ENCODE peak calls at places on chromosomes 5 and 9, in eight cellular contexts. One of them, this sample, is unnamed.

GRCh38 chr9:93205045-93205768 is 21.3 kb downstream of the WNK2 start:
- DNase-seq in coronary artery: peak
- DNase-seq in type B pancreatic cell: no peak
- DNase-seq in Calu3: no peak
- DNase-seq in T-helper 22 cell: no peak
- DNase-seq in stimulated activated CD4-positive, alpha-beta T cell treated with anti-CD3 and anti-CD28 coated beads, Interleukin-2, amount 100 ng/mL, for 24 hours: no peak
- DNase-seq in T-helper 2 cell: no peak
- DNase-seq in AG04450: no peak
- DNase-seq in this sample: no peak

GRCh38 chr9:69980041-69980440 is 63.6 kb upstream of the MAMDC2 start:
- DNase-seq in coronary artery: no peak
- DNase-seq in stimulated activated CD4-positive, alpha-beta T cell treated with anti-CD3 and anti-CD28 coated beads, Interleukin-2, amount 100 ng/mL, for 24 hours: no peak
- DNase-seq in T-helper 2 cell: no peak
- DNase-seq in type B pancreatic cell: no peak
- DNase-seq in AG04450: no peak
- DNase-seq in Calu3: no peak
- DNase-seq in T-helper 22 cell: no peak
- DNase-seq in this sample: no peak

GRCh38 chr5:42636425-42636824 is 120.2 kb upstream of the CCDC152 start:
- DNase-seq in coronary artery: no peak
- DNase-seq in AG04450: no peak
- DNase-seq in T-helper 22 cell: no peak
- DNase-seq in type B pancreatic cell: no peak
- DNase-seq in T-helper 2 cell: no peak
- DNase-seq in stimulated activated CD4-positive, alpha-beta T cell treated with anti-CD3 and anti-CD28 coated beads, Interleukin-2, amount 100 ng/mL, for 24 hours: no peak
- DNase-seq in Calu3: no peak
- DNase-seq in this sample: no peak

GRCh38 chr9:123548749-123549545 is 192.9 kb downstream of the CRB2 start:
- DNase-seq in T-helper 2 cell: no peak
- DNase-seq in AG04450: no peak
- DNase-seq in coronary artery: no peak
- DNase-seq in T-helper 22 cell: no peak
- DNase-seq in Calu3: no peak
- DNase-seq in stimulated activated CD4-positive, alpha-beta T cell treated with anti-CD3 and anti-CD28 coated beads, Interleukin-2, amount 100 ng/mL, for 24 hours: peak
- DNase-seq in type B pancreatic cell: no peak
- DNase-seq in this sample: no peak

GRCh38 chr5:138662599-138662998 is 87.4 kb upstream of the HSPA9 start:
- DNase-seq in T-helper 22 cell: no peak
- DNase-seq in stimulated activated CD4-positive, alpha-beta T cell treated with anti-CD3 and anti-CD28 coated beads, Interleukin-2, amount 100 ng/mL, for 24 hours: peak
- DNase-seq in coronary artery: no peak
- DNase-seq in AG04450: no peak
- DNase-seq in type B pancreatic cell: no peak
- DNase-seq in T-helper 2 cell: peak
- DNase-seq in Calu3: no peak
- DNase-seq in this sample: no peak

GRCh38 chr5:85604378-85604777 is 1013.4 kb upstream of the COX7C start:
- DNase-seq in type B pancreatic cell: no peak
- DNase-seq in Calu3: no peak
- DNase-seq in T-helper 22 cell: no peak
- DNase-seq in coronary artery: no peak
- DNase-seq in T-helper 2 cell: no peak
- DNase-seq in stimulated activated CD4-positive, alpha-beta T cell treated with anti-CD3 and anti-CD28 coated beads, Interleukin-2, amount 100 ng/mL, for 24 hours: no peak
- DNase-seq in AG04450: no peak
- DNase-seq in this sample: no peak

GRCh38 chr9:133304477-133305377 is 29.7 kb upstream of the ABO start:
- DNase-seq in type B pancreatic cell: peak
- DNase-seq in Calu3: no peak
- DNase-seq in coronary artery: peak
- DNase-seq in AG04450: no peak
- DNase-seq in T-helper 2 cell: no peak
- DNase-seq in stimulated activated CD4-positive, alpha-beta T cell treated with anti-CD3 and anti-CD28 coated beads, Interleukin-2, amount 100 ng/mL, for 24 hours: no peak
- DNase-seq in T-helper 22 cell: no peak
- DNase-seq in this sample: no peak

GRCh38 chr5:54533541-54534179 is 16.1 kb downstream of the SNX18 start:
- DNase-seq in coronary artery: no peak
- DNase-seq in T-helper 2 cell: no peak
- DNase-seq in AG04450: no peak
- DNase-seq in T-helper 22 cell: no peak
- DNase-seq in type B pancreatic cell: no peak
- DNase-seq in stimulated activated CD4-positive, alpha-beta T cell treated with anti-CD3 and anti-CD28 coated beads, Interleukin-2, amount 100 ng/mL, for 24 hours: no peak
- DNase-seq in Calu3: no peak
- DNase-seq in this sample: no peak

GRCh38 chr5:2750026-2750757 is 1.3 kb downstream of the IRX2 start:
- DNase-seq in type B pancreatic cell: no peak
- DNase-seq in Calu3: no peak
- DNase-seq in coronary artery: peak
- DNase-seq in T-helper 22 cell: no peak
- DNase-seq in stimulated activated CD4-positive, alpha-beta T cell treated with anti-CD3 and anti-CD28 coated beads, Interleukin-2, amount 100 ng/mL, for 24 hours: no peak
- DNase-seq in AG04450: no peak
- DNase-seq in T-helper 2 cell: no peak
- DNase-seq in this sample: no peak

GRCh38 chr5:95966005-95966404 is 4.4 kb upstream of the ELL2 start:
- DNase-seq in T-helper 22 cell: no peak
- DNase-seq in T-helper 2 cell: no peak
- DNase-seq in AG04450: no peak
- DNase-seq in stimulated activated CD4-positive, alpha-beta T cell treated with anti-CD3 and anti-CD28 coated beads, Interleukin-2, amount 100 ng/mL, for 24 hours: no peak
- DNase-seq in coronary artery: no peak
- DNase-seq in Calu3: no peak
- DNase-seq in type B pancreatic cell: no peak
- DNase-seq in this sample: no peak

GRCh38 chr9:129932303-129933151 is 97.3 kb downstream of the USP20 start:
- DNase-seq in AG04450: no peak
- DNase-seq in stimulated activated CD4-positive, alpha-beta T cell treated with anti-CD3 and anti-CD28 coated beads, Interleukin-2, amount 100 ng/mL, for 24 hours: no peak
- DNase-seq in T-helper 22 cell: no peak
- DNase-seq in type B pancreatic cell: no peak
- DNase-seq in T-helper 2 cell: no peak
- DNase-seq in coronary artery: no peak
- DNase-seq in Calu3: no peak
- DNase-seq in this sample: no peak

GRCh38 chr5:133130387-133131118 is 78.7 kb downstream of the HSPA4 start:
- DNase-seq in type B pancreatic cell: no peak
- DNase-seq in T-helper 2 cell: no peak
- DNase-seq in AG04450: no peak
- DNase-seq in coronary artery: no peak
- DNase-seq in stimulated activated CD4-positive, alpha-beta T cell treated with anti-CD3 and anti-CD28 coated beads, Interleukin-2, amount 100 ng/mL, for 24 hours: no peak
- DNase-seq in Calu3: no peak
- DNase-seq in T-helper 22 cell: no peak
- DNase-seq in this sample: no peak

GRCh38 chr5:76040806-76041205 is 42.4 kb upstream of the SV2C start:
- DNase-seq in Calu3: no peak
- DNase-seq in stimulated activated CD4-positive, alpha-beta T cell treated with anti-CD3 and anti-CD28 coated beads, Interleukin-2, amount 100 ng/mL, for 24 hours: no peak
- DNase-seq in AG04450: no peak
- DNase-seq in coronary artery: no peak
- DNase-seq in T-helper 2 cell: no peak
- DNase-seq in type B pancreatic cell: no peak
- DNase-seq in T-helper 22 cell: no peak
- DNase-seq in this sample: no peak

GRCh38 chr9:37775216-37775919 is 9.5 kb downstream of the EXOSC3 start:
- DNase-seq in T-helper 22 cell: no peak
- DNase-seq in T-helper 2 cell: no peak
- DNase-seq in stimulated activated CD4-positive, alpha-beta T cell treated with anti-CD3 and anti-CD28 coated beads, Interleukin-2, amount 100 ng/mL, for 24 hours: no peak
- DNase-seq in coronary artery: no peak
- DNase-seq in Calu3: no peak
- DNase-seq in AG04450: no peak
- DNase-seq in type B pancreatic cell: no peak
- DNase-seq in this sample: no peak

GRCh38 chr9:25702536-25702935 is 24.3 kb upstream of the TUSC1 start:
- DNase-seq in Calu3: no peak
- DNase-seq in coronary artery: no peak
- DNase-seq in stimulated activated CD4-positive, alpha-beta T cell treated with anti-CD3 and anti-CD28 coated beads, Interleukin-2, amount 100 ng/mL, for 24 hours: no peak
- DNase-seq in T-helper 22 cell: no peak
- DNase-seq in type B pancreatic cell: no peak
- DNase-seq in AG04450: no peak
- DNase-seq in T-helper 2 cell: no peak
- DNase-seq in this sample: no peak

GRCh38 chr9:38067611-38067891 is 1.5 kb downstream of the SHB start:
- DNase-seq in Calu3: no peak
- DNase-seq in stimulated activated CD4-positive, alpha-beta T cell treated with anti-CD3 and anti-CD28 coated beads, Interleukin-2, amount 100 ng/mL, for 24 hours: no peak
- DNase-seq in AG04450: no peak
- DNase-seq in coronary artery: no peak
- DNase-seq in type B pancreatic cell: no peak
- DNase-seq in T-helper 22 cell: no peak
- DNase-seq in T-helper 2 cell: no peak
- DNase-seq in this sample: no peak

GRCh38 chr9:19922476-19923118 is 133.8 kb upstream of the SLC24A2 start:
- DNase-seq in type B pancreatic cell: no peak
- DNase-seq in coronary artery: no peak
- DNase-seq in stimulated activated CD4-positive, alpha-beta T cell treated with anti-CD3 and anti-CD28 coated beads, Interleukin-2, amount 100 ng/mL, for 24 hours: no peak
- DNase-seq in AG04450: peak
- DNase-seq in Calu3: peak
- DNase-seq in T-helper 22 cell: no peak
- DNase-seq in T-helper 2 cell: no peak
- DNase-seq in this sample: peak

GRCh38 chr9:122159925-122160246 is 178 bp downstream of the MORN5 start:
- DNase-seq in T-helper 22 cell: no peak
- DNase-seq in AG04450: no peak
- DNase-seq in stimulated activated CD4-positive, alpha-beta T cell treated with anti-CD3 and anti-CD28 coated beads, Interleukin-2, amount 100 ng/mL, for 24 hours: no peak
- DNase-seq in type B pancreatic cell: no peak
- DNase-seq in Calu3: no peak
- DNase-seq in coronary artery: no peak
- DNase-seq in T-helper 2 cell: no peak
- DNase-seq in this sample: no peak

GRCh38 chr5:160514191-160514590 is 92.5 kb downstream of the PTTG1 start:
- DNase-seq in coronary artery: no peak
- DNase-seq in Calu3: no peak
- DNase-seq in T-helper 22 cell: no peak
- DNase-seq in type B pancreatic cell: no peak
- DNase-seq in T-helper 2 cell: no peak
- DNase-seq in stimulated activated CD4-positive, alpha-beta T cell treated with anti-CD3 and anti-CD28 coated beads, Interleukin-2, amount 100 ng/mL, for 24 hours: no peak
- DNase-seq in AG04450: no peak
- DNase-seq in this sample: no peak

GRCh38 chr5:120873083-120873482 is 409.0 kb downstream of the PRR16 start:
- DNase-seq in AG04450: no peak
- DNase-seq in coronary artery: no peak
- DNase-seq in stimulated activated CD4-positive, alpha-beta T cell treated with anti-CD3 and anti-CD28 coated beads, Interleukin-2, amount 100 ng/mL, for 24 hours: no peak
- DNase-seq in Calu3: no peak
- DNase-seq in T-helper 22 cell: no peak
- DNase-seq in type B pancreatic cell: no peak
- DNase-seq in T-helper 2 cell: no peak
- DNase-seq in this sample: no peak

GRCh38 chr9:16202913-16203734 is 650.3 kb downstream of the CCDC171 start:
- DNase-seq in T-helper 22 cell: no peak
- DNase-seq in Calu3: no peak
- DNase-seq in coronary artery: no peak
- DNase-seq in AG04450: peak
- DNase-seq in T-helper 2 cell: no peak
- DNase-seq in type B pancreatic cell: no peak
- DNase-seq in stimulated activated CD4-positive, alpha-beta T cell treated with anti-CD3 and anti-CD28 coated beads, Interleukin-2, amount 100 ng/mL, for 24 hours: no peak
- DNase-seq in this sample: peak

GRCh38 chr9:99115947-99116543 is 11.1 kb downstream of the TGFBR1 start:
- DNase-seq in T-helper 22 cell: no peak
- DNase-seq in T-helper 2 cell: no peak
- DNase-seq in coronary artery: no peak
- DNase-seq in Calu3: no peak
- DNase-seq in AG04450: no peak
- DNase-seq in stimulated activated CD4-positive, alpha-beta T cell treated with anti-CD3 and anti-CD28 coated beads, Interleukin-2, amount 100 ng/mL, for 24 hours: no peak
- DNase-seq in type B pancreatic cell: no peak
- DNase-seq in this sample: no peak

GRCh38 chr5:64818245-64818644 is 49.5 kb downstream of the CWC27 start:
- DNase-seq in stimulated activated CD4-positive, alpha-beta T cell treated with anti-CD3 and anti-CD28 coated beads, Interleukin-2, amount 100 ng/mL, for 24 hours: no peak
- DNase-seq in T-helper 22 cell: no peak
- DNase-seq in type B pancreatic cell: no peak
- DNase-seq in AG04450: no peak
- DNase-seq in coronary artery: no peak
- DNase-seq in T-helper 2 cell: no peak
- DNase-seq in Calu3: no peak
- DNase-seq in this sample: no peak

GRCh38 chr5:775960-776861 is 8.3 kb downstream of the ZDHHC11B start:
- DNase-seq in stimulated activated CD4-positive, alpha-beta T cell treated with anti-CD3 and anti-CD28 coated beads, Interleukin-2, amount 100 ng/mL, for 24 hours: peak
- DNase-seq in T-helper 2 cell: peak
- DNase-seq in type B pancreatic cell: no peak
- DNase-seq in Calu3: no peak
- DNase-seq in coronary artery: no peak
- DNase-seq in AG04450: no peak
- DNase-seq in T-helper 22 cell: no peak
- DNase-seq in this sample: no peak

GRCh38 chr9:104911029-104911607 is 16.8 kb downstream of the ABCA1 start:
- DNase-seq in T-helper 22 cell: no peak
- DNase-seq in AG04450: no peak
- DNase-seq in Calu3: no peak
- DNase-seq in coronary artery: no peak
- DNase-seq in type B pancreatic cell: no peak
- DNase-seq in T-helper 2 cell: no peak
- DNase-seq in stimulated activated CD4-positive, alpha-beta T cell treated with anti-CD3 and anti-CD28 coated beads, Interleukin-2, amount 100 ng/mL, for 24 hours: no peak
- DNase-seq in this sample: no peak

GRCh38 chr5:65035212-65036206 is 266.8 kb downstream of the CWC27 start:
- DNase-seq in T-helper 22 cell: peak
- DNase-seq in Calu3: peak
- DNase-seq in AG04450: peak
- DNase-seq in type B pancreatic cell: peak
- DNase-seq in stimulated activated CD4-positive, alpha-beta T cell treated with anti-CD3 and anti-CD28 coated beads, Interleukin-2, amount 100 ng/mL, for 24 hours: peak
- DNase-seq in T-helper 2 cell: peak
- DNase-seq in coronary artery: peak
- DNase-seq in this sample: peak

GRCh38 chr9:121927081-121927480 is 166.0 kb downstream of the TTLL11 start:
- DNase-seq in type B pancreatic cell: no peak
- DNase-seq in Calu3: no peak
- DNase-seq in AG04450: no peak
- DNase-seq in stimulated activated CD4-positive, alpha-beta T cell treated with anti-CD3 and anti-CD28 coated beads, Interleukin-2, amount 100 ng/mL, for 24 hours: no peak
- DNase-seq in T-helper 22 cell: no peak
- DNase-seq in coronary artery: no peak
- DNase-seq in T-helper 2 cell: no peak
- DNase-seq in this sample: no peak

GRCh38 chr9:84323777-84324317 is 16.7 kb downstream of the SLC28A3 start:
- DNase-seq in stimulated activated CD4-positive, alpha-beta T cell treated with anti-CD3 and anti-CD28 coated beads, Interleukin-2, amount 100 ng/mL, for 24 hours: no peak
- DNase-seq in coronary artery: no peak
- DNase-seq in T-helper 2 cell: no peak
- DNase-seq in T-helper 22 cell: no peak
- DNase-seq in Calu3: no peak
- DNase-seq in AG04450: no peak
- DNase-seq in type B pancreatic cell: no peak
- DNase-seq in this sample: no peak

GRCh38 chr5:63249960-63250359 is 671.3 kb downstream of the LRRC70 start:
- DNase-seq in Calu3: no peak
- DNase-seq in type B pancreatic cell: no peak
- DNase-seq in T-helper 2 cell: no peak
- DNase-seq in stimulated activated CD4-positive, alpha-beta T cell treated with anti-CD3 and anti-CD28 coated beads, Interleukin-2, amount 100 ng/mL, for 24 hours: no peak
- DNase-seq in T-helper 22 cell: no peak
- DNase-seq in coronary artery: no peak
- DNase-seq in AG04450: no peak
- DNase-seq in this sample: no peak

GRCh38 chr5:16808936-16809815 is 126.9 kb downstream of the MYO10 start:
- DNase-seq in type B pancreatic cell: no peak
- DNase-seq in T-helper 22 cell: no peak
- DNase-seq in stimulated activated CD4-positive, alpha-beta T cell treated with anti-CD3 and anti-CD28 coated beads, Interleukin-2, amount 100 ng/mL, for 24 hours: no peak
- DNase-seq in T-helper 2 cell: no peak
- DNase-seq in coronary artery: no peak
- DNase-seq in AG04450: no peak
- DNase-seq in Calu3: no peak
- DNase-seq in this sample: no peak

GRCh38 chr9:81574399-81574798 is 114.9 kb downstream of the TLE1 start:
- DNase-seq in type B pancreatic cell: no peak
- DNase-seq in AG04450: no peak
- DNase-seq in T-helper 2 cell: no peak
- DNase-seq in stimulated activated CD4-positive, alpha-beta T cell treated with anti-CD3 and anti-CD28 coated beads, Interleukin-2, amount 100 ng/mL, for 24 hours: no peak
- DNase-seq in coronary artery: no peak
- DNase-seq in Calu3: no peak
- DNase-seq in T-helper 22 cell: no peak
- DNase-seq in this sample: no peak

GRCh38 chr9:85949591-85950335 is 8.8 kb downstream of the NAA35 start:
- DNase-seq in coronary artery: no peak
- DNase-seq in Calu3: no peak
- DNase-seq in stimulated activated CD4-positive, alpha-beta T cell treated with anti-CD3 and anti-CD28 coated beads, Interleukin-2, amount 100 ng/mL, for 24 hours: no peak
- DNase-seq in T-helper 22 cell: no peak
- DNase-seq in T-helper 2 cell: no peak
- DNase-seq in type B pancreatic cell: no peak
- DNase-seq in AG04450: no peak
- DNase-seq in this sample: no peak

GRCh38 chr9:110837401-110838005 is 168.9 kb downstream of the MUSK start:
- DNase-seq in AG04450: no peak
- DNase-seq in T-helper 2 cell: no peak
- DNase-seq in stimulated activated CD4-positive, alpha-beta T cell treated with anti-CD3 and anti-CD28 coated beads, Interleukin-2, amount 100 ng/mL, for 24 hours: no peak
- DNase-seq in T-helper 22 cell: no peak
- DNase-seq in type B pancreatic cell: no peak
- DNase-seq in coronary artery: no peak
- DNase-seq in Calu3: no peak
- DNase-seq in this sample: no peak

GRCh38 chr9:4424038-4424437 is 66.2 kb upstream of the SLC1A1 start:
- DNase-seq in type B pancreatic cell: no peak
- DNase-seq in stimulated activated CD4-positive, alpha-beta T cell treated with anti-CD3 and anti-CD28 coated beads, Interleukin-2, amount 100 ng/mL, for 24 hours: no peak
- DNase-seq in coronary artery: no peak
- DNase-seq in Calu3: no peak
- DNase-seq in T-helper 2 cell: no peak
- DNase-seq in T-helper 22 cell: no peak
- DNase-seq in AG04450: no peak
- DNase-seq in this sample: no peak